ENCODE peak calls at places on chromosomes 3 and 15, in five cellular contexts. N, U, W, O and R are unnamed samples.

GRCh38 chr3:76040946-76041345 is 255.6 kb upstream of the ZNF717 start:
- DNase-seq in N (no peak), U (no peak), W (no peak), O (no peak), R (no peak)

GRCh38 chr3:171704002-171704401 is 106.3 kb downstream of the PLD1 start:
- DNase-seq in N (no peak), U (peak; percentile 5), W (no peak), O (peak; percentile 60), R (no peak)

GRCh38 chr3:5001805-5002173 is 22.6 kb downstream of the BHLHE40 start:
- DNase-seq in N (no peak), U (no peak), W (no peak), O (no peak), R (no peak)

GRCh38 chr15:29401644-29402043 is 132.0 kb upstream of the NSMCE3 start:
- DNase-seq in N (no peak), U (no peak), W (no peak), O (no peak), R (no peak)

GRCh38 chr3:104846270-104846669 is 520.4 kb upstream of the ALCAM start:
- DNase-seq in N (no peak), U (no peak), W (no peak), O (no peak), R (no peak)

GRCh38 chr15:29682781-29683180 is 139.5 kb downstream of the TJP1 start:
- DNase-seq in N (no peak), U (no peak), W (no peak), O (no peak), R (no peak)

GRCh38 chr3:33218446-33219174 is at the start of gene SUSD5:
- DNase-seq in N (peak; percentile 78), U (no peak), W (peak; percentile 53), O (no peak), R (no peak)

GRCh38 chr3:23921052-23921511 is 4.2 kb downstream of the RPL15 start:
- DNase-seq in N (no peak), U (no peak), W (no peak), O (no peak), R (no peak)

GRCh38 chr15:44662478-44663409 is 718 bp downstream of the SPG11 start:
- DNase-seq in N (peak; percentile 82), U (peak; percentile 81), W (peak; percentile 85), O (peak; percentile 78), R (peak; percentile 74)

GRCh38 chr15:62886431-62887071 is 156.0 kb upstream of the TPM1 start:
- DNase-seq in N (no peak), U (no peak), W (no peak), O (no peak), R (no peak)

GRCh38 chr3:59709702-59710555 is 660.1 kb upstream of the CFAP20DC start:
- DNase-seq in N (peak; percentile 84), U (no peak), W (peak; percentile 65), O (peak; percentile 17), R (no peak)

GRCh38 chr3:31225923-31226322 is 306.8 kb upstream of the STT3B start:
- DNase-seq in N (no peak), U (no peak), W (no peak), O (no peak), R (no peak)

DNA sequence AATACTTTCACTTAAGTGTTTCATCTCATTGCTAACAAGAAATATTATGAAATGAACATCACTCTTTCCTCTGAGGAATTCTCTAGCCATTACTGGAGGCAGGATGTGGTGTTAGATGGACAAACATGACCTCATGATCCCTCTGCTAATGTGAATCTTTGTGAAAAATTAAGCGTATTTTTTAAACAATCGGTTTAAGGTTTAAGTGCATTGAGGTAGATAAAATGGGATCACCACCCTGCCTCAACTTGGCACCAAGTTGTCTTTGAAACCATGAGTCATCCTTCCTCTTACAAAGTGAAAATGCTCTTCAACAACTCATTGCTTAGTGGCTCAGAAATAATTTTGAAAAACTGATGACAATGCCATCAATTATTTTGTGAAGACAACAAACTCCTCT is 76.0 kb upstream of the DCBLD2 start:
- DNase-seq in N (no peak), U (no peak), W (no peak), O (no peak), R (no peak)
- H3K9me3 ChIP-seq in N (no peaks in the 10 kb centered on the region), U (no peaks in the 10 kb centered on the region), W (no peaks in the 10 kb centered on the region), O (no peaks in the 10 kb centered on the region), R (no peaks in the 10 kb centered on the region)

DNA sequence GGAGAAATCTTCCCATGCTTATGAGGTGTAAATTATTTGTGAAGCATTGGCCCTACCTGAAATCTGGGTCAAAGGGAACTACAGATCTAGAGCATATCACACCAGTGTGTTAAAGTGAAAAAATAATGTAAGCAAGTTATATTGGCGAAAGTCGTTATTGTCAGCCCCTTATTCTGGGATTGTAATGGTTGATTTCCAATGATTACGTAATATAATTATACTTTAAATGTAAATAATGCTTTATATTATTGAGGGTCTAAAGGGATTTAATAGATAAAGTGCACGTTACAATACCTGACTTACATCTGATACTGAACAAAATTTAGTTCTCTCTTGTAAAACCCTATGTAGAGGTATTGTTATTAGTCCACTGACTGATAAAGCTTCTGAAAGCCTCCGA is 101.2 kb downstream of the NEO1 start:
- DNase-seq in N (no peak), U (no peak), W (no peak), O (no peak), R (no peak)
- H3K9me3 ChIP-seq in N (no peaks in the 10 kb centered on the region), U (no peaks in the 10 kb centered on the region), W (peaks cover 16% of the 10 kb centered on the region), O (peaks cover 2% of the 10 kb centered on the region), R (peaks cover 16% of the 10 kb centered on the region)

GRCh38 chr3:42914771-42915515 is 9.0 kb downstream of the ZNF662 start:
- DNase-seq in N (no peak), U (no peak), W (no peak), O (no peak), R (no peak)
- H3K9me3 ChIP-seq in N (peaks cover 5% of the 10 kb centered on the region), U (peaks cover 31% of the 10 kb centered on the region), W (peaks cover 72% of the 10 kb centered on the region), O (no peaks in the 10 kb centered on the region), R (peaks cover 4% of the 10 kb centered on the region)

DNA sequence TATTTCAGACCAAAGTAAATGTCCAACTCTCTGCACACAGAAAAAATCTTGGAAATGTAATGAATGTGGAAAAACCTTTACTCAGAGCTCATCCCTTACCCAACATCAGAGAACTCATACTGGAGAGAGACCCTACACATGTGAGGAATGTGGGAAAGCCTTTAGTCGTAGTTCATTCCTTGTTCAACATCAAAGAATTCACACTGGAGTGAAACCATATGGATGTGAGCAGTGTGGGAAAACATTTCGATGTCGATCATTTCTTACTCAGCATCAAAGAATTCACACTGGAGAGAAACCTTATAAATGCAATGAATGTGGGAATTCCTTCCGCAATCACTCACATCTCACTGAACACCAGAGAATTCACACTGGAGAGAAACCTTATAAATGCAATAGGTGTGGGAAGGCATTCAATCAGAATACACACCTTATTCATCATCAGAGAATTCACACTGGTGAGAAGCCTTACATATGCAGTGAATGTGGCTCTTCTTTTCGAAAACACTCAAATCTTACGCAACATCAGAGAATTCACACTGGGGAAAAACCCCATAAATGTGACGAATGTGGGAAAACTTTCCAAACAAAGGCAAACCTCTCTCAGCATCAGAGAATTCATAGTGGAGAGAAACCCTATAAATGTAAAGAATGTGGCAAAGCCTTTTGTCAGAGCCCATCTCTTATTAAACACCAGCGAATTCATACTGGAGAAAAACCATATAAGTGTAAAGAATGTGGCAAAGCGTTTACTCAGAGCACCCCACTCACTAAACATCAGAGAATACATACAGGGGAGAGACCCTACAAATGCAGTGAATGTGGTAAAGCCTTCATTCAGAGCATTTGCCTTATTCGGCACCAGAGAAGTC is 8.0 kb upstream of the ZNF501 start:
- DNase-seq in N (no peak), U (no peak), W (no peak), O (no peak), R (no peak)
- H3K9me3 ChIP-seq in N (peaks cover 18% of the 10 kb centered on the region), U (peaks cover 62% of the 10 kb centered on the region), W (peaks cover 98% of the 10 kb centered on the region), O (no peaks in the 10 kb centered on the region), R (peaks cover 51% of the 10 kb centered on the region)